ENCODE peak calls at places on chromosomes 7 and 10, in seven cellular contexts. W is foreskin keratinocyte, I is neural crest cell, O is H9, F is HFFc6, B is GM20000, C is cardiac muscle cell. E is an unnamed sample.

GRCh38 chr7:142181211-142181610 is 69.7 kb downstream of the MGAM2 start:
- DNase-seq in W (no peak), I (no peak), O (no peak), F (no peak), B (no peak), C (no peak), E (no peak)

GRCh38 chr7:37408241-37408884 is 40.3 kb downstream of the ELMO1 start:
- DNase-seq in W (no peak), I (no peak), O (no peak), F (no peak), B (no peak), C (no peak), E (no peak)

GRCh38 chr10:131706952-131707351 is 193.9 kb upstream of the PPP2R2D start:
- DNase-seq in W (no peak), I (no peak), O (no peak), F (no peak), B (no peak), C (no peak), E (no peak)

GRCh38 chr7:44735403-44736165 is 13.1 kb upstream of the ZMIZ2 start:
- DNase-seq in W (peak), I (no peak), O (no peak), F (peak), B (no peak), C (peak), E (peak)

GRCh38 chr10:62250594-62251198 is 17.9 kb downstream of the RTKN2 start:
- DNase-seq in W (peak), I (no peak), O (no peak), F (peak), B (no peak), C (no peak), E (peak)

GRCh38 chr10:3887885-3888476 is 103.0 kb upstream of the KLF6 start:
- DNase-seq in W (peak), I (no peak), O (peak), F (peak), B (peak), C (peak), E (no peak)

GRCh38 chr7:20310963-20311742 is 19.5 kb upstream of the ITGB8 start:
- DNase-seq in W (peak), I (no peak), O (no peak), F (peak), B (no peak), C (peak), E (no peak)

GRCh38 chr7:129210989-129211312 is 13.9 kb upstream of the AHCYL2 start:
- DNase-seq in W (no peak), I (no peak), O (no peak), F (no peak), B (no peak), C (no peak), E (no peak)

GRCh38 chr10:4807803-4808507 is 18.1 kb upstream of the AKR1E2 start:
- DNase-seq in W (peak), I (no peak), O (no peak), F (peak), B (no peak), C (peak), E (no peak)

GRCh38 chr10:68135922-68136718 is 26.8 kb downstream of the MYPN start:
- DNase-seq in W (peak), I (no peak), O (no peak), F (peak), B (no peak), C (peak), E (no peak)

GRCh38 chr10:23157691-23158369 is 34.3 kb upstream of the PTF1A start:
- DNase-seq in W (peak), I (no peak), O (peak), F (peak), B (peak), C (peak), E (no peak)

GRCh38 chr10:102347236-102347828 is 48.2 kb upstream of the NFKB2 start:
- DNase-seq in W (no peak), I (peak), O (peak), F (peak), B (peak), C (peak), E (no peak)

GRCh38 chr10:50260791-50261281 is 9.5 kb upstream of the ASAH2 start:
- DNase-seq in W (peak), I (no peak), O (no peak), F (peak), B (peak), C (no peak), E (no peak)

GRCh38 chr7:87398441-87398840 is 53.0 kb downstream of the CROT start:
- DNase-seq in W (peak), I (no peak), O (no peak), F (peak), B (no peak), C (peak), E (no peak)

GRCh38 chr7:18659746-18660145 is 164.2 kb downstream of the HDAC9 start:
- DNase-seq in W (no peak), I (no peak), O (no peak), F (no peak), B (no peak), C (no peak), E (no peak)

GRCh38 chr7:70051726-70052125 is 453.5 kb downstream of the AUTS2 start:
- DNase-seq in W (no peak), I (no peak), O (no peak), F (no peak), B (no peak), C (no peak), E (no peak)

GRCh38 chr10:103757531-103758293 is 97.7 kb downstream of the SH3PXD2A start:
- DNase-seq in W (peak), I (no peak), O (peak), F (peak), B (no peak), C (peak), E (no peak)

GRCh38 chr7:88401009-88401623 is 94.4 kb upstream of the STEAP4 start:
- DNase-seq in W (no peak), I (no peak), O (no peak), F (no peak), B (peak), C (no peak), E (no peak)

GRCh38 chr10:104332243-104333036 is 5.8 kb downstream of the ITPRIP start:
- DNase-seq in W (no peak), I (no peak), O (no peak), F (no peak), B (no peak), C (peak), E (no peak)

GRCh38 chr7:30276203-30276900 is 8.0 kb upstream of the ZNRF2 start:
- DNase-seq in W (no peak), I (peak), O (peak), F (peak), B (peak), C (peak), E (no peak)

GRCh38 chr7:15508258-15508657 is 53.6 kb downstream of the AGMO start:
- DNase-seq in W (peak), I (no peak), O (no peak), F (peak), B (no peak), C (peak), E (no peak)

GRCh38 chr7:112546723-112547513 is 66.1 kb downstream of the LSMEM1 start:
- DNase-seq in W (no peak), I (peak), O (peak), F (no peak), B (no peak), C (peak), E (no peak)

GRCh38 chr7:26292768-26293560 is 1.3 kb downstream of the SNX10 start:
- DNase-seq in W (no peak), I (no peak), O (peak), F (no peak), B (no peak), C (no peak), E (no peak)

GRCh38 chr10:59465089-59465488 is 102.7 kb upstream of the FAM13C start:
- DNase-seq in W (peak), I (no peak), O (no peak), F (no peak), B (no peak), C (peak), E (no peak)
- TF ChIP-seq CTCF in W (peak), I (no peak), O (peak), F (no peak), B (no peak), C (peak), E (no peak)

DNA sequence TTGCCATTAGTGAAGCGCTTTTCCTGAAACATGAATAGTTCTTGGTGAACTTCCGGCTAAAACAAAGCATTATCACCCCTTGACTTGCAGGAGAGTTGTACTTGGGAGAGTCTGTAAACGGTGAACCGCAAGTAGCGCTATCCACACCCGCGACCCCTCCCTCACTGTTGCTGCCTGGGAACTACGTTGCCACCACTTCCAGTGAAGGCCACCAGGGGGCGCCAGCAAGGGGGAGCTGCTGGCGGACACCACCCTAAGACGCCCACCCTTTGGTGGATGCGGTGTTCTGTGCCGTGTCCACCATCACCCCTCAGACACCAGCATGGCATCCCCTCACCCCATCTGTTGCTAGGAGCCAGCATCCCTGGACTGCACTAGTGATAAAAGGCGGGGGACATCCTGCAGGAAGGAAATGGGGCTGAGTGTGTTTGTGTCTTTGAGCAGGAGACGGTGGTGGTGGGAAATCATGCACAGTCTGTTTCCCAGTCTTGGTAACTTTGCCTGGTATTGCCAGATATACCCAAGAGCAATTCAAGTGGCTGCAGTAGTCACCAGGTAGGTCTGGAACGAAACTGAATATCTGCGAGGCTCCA is 298.2 kb downstream of the FRMD4A start:
- DNase-seq in W (no peak), I (peak), O (peak), F (no peak), B (peak), C (peak), E (no peak)
- TF ChIP-seq CTCF in W (peak), I (peak), O (peak), F (peak), B (no peak), C (peak), E (peak)

GRCh38 chr7:138864667-138865066 is 66.7 kb upstream of the ATP6V0A4 start:
- DNase-seq in W (peak), I (no peak), O (no peak), F (peak), B (no peak), C (peak), E (no peak)

GRCh38 chr7:138868711-138869110 is 70.7 kb upstream of the ATP6V0A4 start:
- DNase-seq in W (no peak), I (no peak), O (no peak), F (no peak), B (no peak), C (no peak), E (no peak)

GRCh38 chr7:138865843-138866242 is 67.8 kb upstream of the ATP6V0A4 start:
- DNase-seq in W (no peak), I (no peak), O (no peak), F (no peak), B (peak), C (peak), E (no peak)

GRCh38 chr7:138867744-138868143 is 69.7 kb upstream of the ATP6V0A4 start:
- DNase-seq in W (no peak), I (no peak), O (no peak), F (no peak), B (no peak), C (no peak), E (no peak)

DNA sequence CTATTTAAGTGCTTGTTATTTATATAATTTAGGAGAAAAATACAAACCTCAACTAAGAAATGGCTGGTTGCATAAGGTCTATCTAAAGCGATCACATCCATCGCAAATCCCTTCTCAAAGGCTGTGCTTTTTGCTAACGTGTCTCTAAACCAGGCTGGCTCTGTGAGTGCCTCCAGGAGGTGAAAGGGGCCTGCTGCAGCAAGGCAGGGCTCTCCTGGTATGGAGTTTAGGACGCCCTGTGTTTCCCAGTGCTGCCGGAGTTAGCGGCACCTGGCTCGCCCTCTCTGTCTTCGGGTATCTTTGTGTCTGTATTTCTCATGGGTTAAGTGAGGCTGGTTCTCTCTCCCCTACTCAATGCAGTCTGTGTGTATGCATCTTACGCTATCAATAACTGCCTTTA is 68.4 kb upstream of the ATP6V0A4 start:
- DNase-seq in W (no peak), I (no peak), O (no peak), F (no peak), B (no peak), C (no peak), E (no peak)
- TF ChIP-seq CTCF in W (no peak), I (no peak), O (no peak), F (no peak), B (no peak), C (no peak), E (no peak)

DNA sequence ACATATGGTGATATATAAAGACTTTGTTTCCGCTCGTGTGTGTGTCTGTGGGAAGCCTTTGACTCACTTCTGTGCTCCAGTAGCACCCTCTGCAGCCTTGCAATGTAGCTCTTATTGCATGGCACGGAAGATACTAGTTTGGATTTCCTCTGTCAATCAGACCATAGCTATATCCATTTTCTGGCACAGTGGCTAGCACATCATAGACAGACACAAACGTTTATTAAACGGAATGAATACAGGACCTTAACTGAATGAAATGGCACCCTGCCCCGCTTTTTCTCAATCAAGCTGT is 124.0 kb upstream of the PTPN20 start:
- DNase-seq in W (peak), I (no peak), O (no peak), F (peak), B (peak), C (peak), E (no peak)
- TF ChIP-seq CTCF in W (peak), I (no peak), O (no peak), F (no peak), B (peak), C (peak), E (no peak)

E was measured in CD14-positive monocyte.